ENCODE peak calls at places on chromosomes 13 and 19, in five cellular contexts. One of them, this sample, is unnamed.

GRCh38 chr13:90806905-90807304 is 540.6 kb upstream of the MIR17HG start:
- DNase-seq in epithelial cell of esophagus: no peak
- DNase-seq in HEK293T: no peak
- DNase-seq in HL-60: no peak
- DNase-seq in GOT3: no peak
- DNase-seq in this sample: no peak

GRCh38 chr19:37413243-37414084 is 42.6 kb downstream of the ZNF527 start:
- DNase-seq in epithelial cell of esophagus: no peak
- DNase-seq in HEK293T: no peak
- DNase-seq in HL-60: no peak
- DNase-seq in GOT3: no peak
- DNase-seq in this sample: no peak

GRCh38 chr19:18663940-18664530 is 19.4 kb upstream of the CRTC1 start:
- DNase-seq in epithelial cell of esophagus: no peak
- DNase-seq in HEK293T: no peak
- DNase-seq in HL-60: no peak
- DNase-seq in GOT3: no peak
- DNase-seq in this sample: no peak

GRCh38 chr13:23736541-23736940 is 152.7 kb downstream of the MIPEP start:
- DNase-seq in epithelial cell of esophagus: no peak
- DNase-seq in HEK293T: no peak
- DNase-seq in HL-60: no peak
- DNase-seq in GOT3: no peak
- DNase-seq in this sample: no peak

GRCh38 chr13:89057274-89057673 is 1386.1 kb downstream of the SLITRK5 start:
- DNase-seq in epithelial cell of esophagus: no peak
- DNase-seq in HEK293T: no peak
- DNase-seq in HL-60: no peak
- DNase-seq in GOT3: no peak
- DNase-seq in this sample: no peak

GRCh38 chr19:48501961-48502719 is 9.5 kb downstream of the LMTK3 start:
- DNase-seq in epithelial cell of esophagus: peak
- DNase-seq in HEK293T: peak
- DNase-seq in HL-60: peak
- DNase-seq in GOT3: no peak
- DNase-seq in this sample: no peak

GRCh38 chr19:45446295-45446694 is 21.5 kb upstream of the FOSB start:
- DNase-seq in epithelial cell of esophagus: peak
- DNase-seq in HEK293T: no peak
- DNase-seq in HL-60: no peak
- DNase-seq in GOT3: no peak
- DNase-seq in this sample: no peak

GRCh38 chr13:26599403-26599802 is 41.9 kb downstream of the WASF3 start:
- DNase-seq in epithelial cell of esophagus: no peak
- DNase-seq in HEK293T: no peak
- DNase-seq in HL-60: no peak
- DNase-seq in GOT3: no peak
- DNase-seq in this sample: no peak

GRCh38 chr19:8343483-8343844 is 402 bp upstream of the KANK3 start:
- DNase-seq in epithelial cell of esophagus: no peak
- DNase-seq in HEK293T: no peak
- DNase-seq in HL-60: no peak
- DNase-seq in GOT3: no peak
- DNase-seq in this sample: no peak

GRCh38 chr13:97710797-97711196 is 242.7 kb upstream of the IPO5 start:
- DNase-seq in epithelial cell of esophagus: peak
- DNase-seq in HEK293T: no peak
- DNase-seq in HL-60: no peak
- DNase-seq in GOT3: no peak
- DNase-seq in this sample: no peak

GRCh38 chr13:40503966-40504591 is 162.4 kb downstream of the FOXO1 start:
- DNase-seq in epithelial cell of esophagus: peak
- DNase-seq in HEK293T: no peak
- DNase-seq in HL-60: no peak
- DNase-seq in GOT3: no peak
- DNase-seq in this sample: peak

GRCh38 chr13:41007359-41008118 is 11.6 kb downstream of the ELF1 start:
- DNase-seq in epithelial cell of esophagus: peak
- DNase-seq in HEK293T: no peak
- DNase-seq in HL-60: no peak
- DNase-seq in GOT3: no peak
- DNase-seq in this sample: no peak

GRCh38 chr13:72782717-72783116 is 784 bp downstream of the PIBF1 start:
- DNase-seq in epithelial cell of esophagus: peak
- DNase-seq in HEK293T: no peak
- DNase-seq in HL-60: no peak
- DNase-seq in GOT3: no peak
- DNase-seq in this sample: no peak

GRCh38 chr13:94764576-94765321 is 52.4 kb upstream of the SOX21 start:
- DNase-seq in epithelial cell of esophagus: no peak
- DNase-seq in HEK293T: no peak
- DNase-seq in HL-60: no peak
- DNase-seq in GOT3: peak
- DNase-seq in this sample: no peak

GRCh38 chr13:64529874-64530485 is 2700.2 kb downstream of the PCDH9 start:
- DNase-seq in epithelial cell of esophagus: peak
- DNase-seq in HEK293T: peak
- DNase-seq in HL-60: no peak
- DNase-seq in GOT3: no peak
- DNase-seq in this sample: no peak

GRCh38 chr13:108302279-108302678 is 32.8 kb downstream of the TNFSF13B start:
- DNase-seq in epithelial cell of esophagus: peak
- DNase-seq in HEK293T: no peak
- DNase-seq in HL-60: no peak
- DNase-seq in GOT3: no peak
- DNase-seq in this sample: no peak

GRCh38 chr19:6318772-6319171 is 14.6 kb downstream of the ACER1 start:
- DNase-seq in epithelial cell of esophagus: peak
- DNase-seq in HEK293T: no peak
- DNase-seq in HL-60: no peak
- DNase-seq in GOT3: no peak
- DNase-seq in this sample: no peak

GRCh38 chr19:46748325-46749109 is 2.3 kb upstream of the STRN4 start:
- DNase-seq in epithelial cell of esophagus: peak
- DNase-seq in HEK293T: peak
- DNase-seq in HL-60: no peak
- DNase-seq in GOT3: no peak
- DNase-seq in this sample: no peak

GRCh38 chr19:6204212-6204611 is 68.7 kb downstream of the ACSBG2 start:
- DNase-seq in epithelial cell of esophagus: no peak
- DNase-seq in HEK293T: no peak
- DNase-seq in HL-60: no peak
- DNase-seq in GOT3: peak
- DNase-seq in this sample: peak

GRCh38 chr13:61277088-61277487 is 138.6 kb downstream of the PCDH20 start:
- DNase-seq in epithelial cell of esophagus: no peak
- DNase-seq in HEK293T: no peak
- DNase-seq in HL-60: no peak
- DNase-seq in GOT3: no peak
- DNase-seq in this sample: no peak

GRCh38 chr19:39563408-39563807 is 23.4 kb upstream of the EID2 start:
- DNase-seq in epithelial cell of esophagus: peak
- DNase-seq in HEK293T: no peak
- DNase-seq in HL-60: no peak
- DNase-seq in GOT3: no peak
- DNase-seq in this sample: no peak

GRCh38 chr19:50320596-50320995 is 8.6 kb downstream of the KCNC3 start:
- DNase-seq in epithelial cell of esophagus: no peak
- DNase-seq in HEK293T: no peak
- DNase-seq in HL-60: no peak
- DNase-seq in GOT3: no peak
- DNase-seq in this sample: no peak

GRCh38 chr13:39835253-39835652 is 179.8 kb downstream of the COG6 start:
- DNase-seq in epithelial cell of esophagus: no peak
- DNase-seq in HEK293T: peak
- DNase-seq in HL-60: no peak
- DNase-seq in GOT3: no peak
- DNase-seq in this sample: no peak

GRCh38 chr19:15213715-15214381 is 13.1 kb upstream of the NOTCH3 start:
- DNase-seq in epithelial cell of esophagus: no peak
- DNase-seq in HEK293T: no peak
- DNase-seq in HL-60: no peak
- DNase-seq in GOT3: no peak
- DNase-seq in this sample: no peak

GRCh38 chr19:39843919-39844793 is 2.0 kb downstream of the FBL start:
- DNase-seq in epithelial cell of esophagus: peak
- DNase-seq in HEK293T: peak
- DNase-seq in HL-60: no peak
- DNase-seq in GOT3: no peak
- DNase-seq in this sample: no peak

GRCh38 chr19:55369651-55370304 is 485 bp downstream of the IL11 start:
- DNase-seq in epithelial cell of esophagus: peak
- DNase-seq in HEK293T: peak
- DNase-seq in HL-60: no peak
- DNase-seq in GOT3: no peak
- DNase-seq in this sample: peak

GRCh38 chr19:5002143-5002542 is 33.2 kb downstream of the KDM4B start:
- DNase-seq in epithelial cell of esophagus: peak
- DNase-seq in HEK293T: no peak
- DNase-seq in HL-60: no peak
- DNase-seq in GOT3: no peak
- DNase-seq in this sample: no peak

GRCh38 chr19:45087531-45087930 is 5.4 kb upstream of the PPP1R37 start:
- DNase-seq in epithelial cell of esophagus: no peak
- DNase-seq in HEK293T: no peak
- DNase-seq in HL-60: no peak
- DNase-seq in GOT3: no peak
- DNase-seq in this sample: no peak

GRCh38 chr19:36225219-36225892 is 10.4 kb downstream of the ZNF146 start:
- DNase-seq in epithelial cell of esophagus: no peak
- DNase-seq in HEK293T: no peak
- DNase-seq in HL-60: no peak
- DNase-seq in GOT3: no peak
- DNase-seq in this sample: peak

GRCh38 chr13:98972627-98973026 is 5.2 kb downstream of the DOCK9 start:
- DNase-seq in epithelial cell of esophagus: peak
- DNase-seq in HEK293T: no peak
- DNase-seq in HL-60: no peak
- DNase-seq in GOT3: no peak
- DNase-seq in this sample: no peak